ENCODE peak calls at places on chromosomes 12 and 14, in seven cellular contexts. O, J, E, S, H, V and I are unnamed samples.
A peak's percentile ranks its signal among the peaks of the same experiment; 100 is the strongest.

GRCh38 chr12:4287325-4288290 is 14.0 kb downstream of the CCND2 start:
- DNase-seq in O (no peak), J (no peak), E (no peak), S (no peak), H (no peak), V (no peak), I (no peak)

GRCh38 chr12:98514984-98515367 is 414 bp upstream of the TMPO start:
- DNase-seq in O (no peak), J (no peak), E (no peak), S (peak; percentile 51), H (no peak), V (no peak), I (no peak)

GRCh38 chr14:60090864-60091519 is 731 bp upstream of the PCNX4 start:
- DNase-seq in O (no peak), J (peak; percentile 37), E (no peak), S (peak; percentile 50), H (no peak), V (peak; percentile 56), I (no peak)

GRCh38 chr12:25272937-25273526 is 22.3 kb upstream of the KRAS start:
- DNase-seq in O (no peak), J (no peak), E (no peak), S (peak; percentile 6), H (no peak), V (no peak), I (no peak)

GRCh38 chr12:29301114-29301513 is 79.9 kb downstream of the ERGIC2 start:
- DNase-seq in O (no peak), J (no peak), E (no peak), S (no peak), H (no peak), V (no peak), I (no peak)

GRCh38 chr12:11884661-11885060 is 186.1 kb upstream of the BCL2L14 start:
- DNase-seq in O (peak; percentile 33), J (no peak), E (no peak), S (no peak), H (no peak), V (no peak), I (no peak)

GRCh38 chr12:88371416-88372183 is 208.7 kb downstream of the KITLG start:
- DNase-seq in O (no peak), J (no peak), E (no peak), S (no peak), H (no peak), V (no peak), I (no peak)

GRCh38 chr12:2677142-2677880 is 117.5 kb upstream of the FKBP4 start:
- DNase-seq in O (no peak), J (no peak), E (no peak), S (no peak), H (peak; percentile 36), V (no peak), I (no peak)

GRCh38 chr12:109255377-109255776 is 53.7 kb downstream of the FOXN4 start:
- DNase-seq in O (peak; percentile 24), J (no peak), E (no peak), S (no peak), H (no peak), V (no peak), I (peak; percentile 25)

GRCh38 chr12:47900480-47901129 is 4.2 kb downstream of the VDR start:
- DNase-seq in O (peak; percentile 86), J (peak; percentile 29), E (no peak), S (no peak), H (no peak), V (no peak), I (no peak)

GRCh38 chr14:57085801-57086200 is 182.9 kb downstream of the EXOC5 start:
- DNase-seq in O (no peak), J (no peak), E (no peak), S (peak; percentile 9), H (no peak), V (no peak), I (no peak)

GRCh38 chr12:102652645-102653313 is 172.4 kb upstream of the IGF1 start:
- DNase-seq in O (no peak), J (no peak), E (no peak), S (no peak), H (no peak), V (no peak), I (no peak)

GRCh38 chr14:103503296-103503695 is 19.3 kb downstream of the CKB start:
- DNase-seq in O (no peak), J (no peak), E (no peak), S (no peak), H (no peak), V (no peak), I (no peak)

GRCh38 chr14:98900236-98900635 is 371.8 kb downstream of the BCL11B start:
- DNase-seq in O (no peak), J (no peak), E (no peak), S (no peak), H (no peak), V (no peak), I (no peak)

GRCh38 chr12:89253483-89253882 is 98.8 kb downstream of the DUSP6 start:
- DNase-seq in O (no peak), J (no peak), E (no peak), S (no peak), H (no peak), V (no peak), I (no peak)

GRCh38 chr14:38366374-38366773 is 110.5 kb upstream of the CLEC14A start:
- DNase-seq in O (no peak), J (no peak), E (no peak), S (no peak), H (no peak), V (no peak), I (no peak)

GRCh38 chr14:89504602-89505320 is 87.7 kb upstream of the FOXN3 start:
- DNase-seq in O (no peak), J (no peak), E (peak; percentile 33), S (no peak), H (peak; percentile 33), V (no peak), I (no peak)

DNA sequence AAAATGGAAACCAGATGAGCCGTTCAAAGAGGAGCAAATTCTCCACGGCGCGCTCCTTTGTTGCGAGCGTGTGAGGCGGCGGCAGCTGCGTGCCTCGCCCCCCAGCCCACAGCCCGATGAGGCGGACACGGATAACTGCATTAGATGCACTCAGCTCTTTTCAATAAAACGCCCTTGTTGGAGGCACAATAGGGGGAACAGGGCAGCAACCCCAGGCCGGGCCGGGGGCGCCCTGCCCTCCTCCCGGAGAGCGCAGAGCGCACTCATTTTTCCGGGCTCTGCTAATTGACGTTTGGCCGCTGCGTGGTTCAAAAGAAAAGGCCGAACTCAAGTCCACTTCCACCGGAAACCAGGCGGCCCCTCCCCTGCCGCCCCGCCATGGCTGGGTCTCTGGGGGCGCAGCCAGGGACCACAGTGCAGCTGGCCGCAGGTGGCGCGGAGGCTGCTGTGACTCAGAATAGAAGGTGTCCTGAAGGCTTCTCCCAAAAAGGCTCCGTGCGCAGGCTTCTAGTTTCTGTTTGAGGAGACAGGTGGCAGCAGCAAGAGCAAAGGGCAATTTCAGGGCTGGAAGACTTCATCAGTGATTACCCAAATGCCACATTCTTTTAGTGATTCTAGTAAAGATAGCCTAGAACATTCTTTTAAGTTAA is 29.0 kb upstream of the SMOC1 start:
- DNase-seq in O (peak; percentile 86), J (no peak), E (no peak), S (no peak), H (peak; percentile 43), V (no peak), I (no peak)
- H3K4me3 ChIP-seq in O (peak overlapping the region; percentile 60), J (no peak overlapping the region), E (no peak overlapping the region), S (no peak overlapping the region), H (no peak overlapping the region), V (no peak overlapping the region), I (no peak overlapping the region)

DNA sequence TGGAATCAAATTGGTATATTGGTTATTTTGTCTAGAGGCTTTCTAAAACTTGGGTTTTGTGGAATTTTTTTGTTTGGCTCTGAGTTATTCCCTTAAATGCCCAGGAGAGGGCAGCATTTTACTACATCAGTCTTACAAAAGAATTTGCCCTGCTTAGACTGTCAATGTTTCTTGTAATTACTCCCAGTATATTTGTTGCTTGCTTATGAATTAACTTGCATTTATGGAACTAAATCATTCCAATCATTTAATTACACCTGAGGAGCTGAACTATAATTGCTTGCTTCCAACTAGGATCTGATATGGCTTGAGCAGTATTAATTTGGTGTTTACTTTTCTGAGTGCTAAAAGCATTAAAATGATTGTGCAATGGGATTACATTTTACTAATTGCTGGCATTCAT is 48.7 kb downstream of the MIPOL1 start:
- DNase-seq in O (peak; percentile 86), J (peak; percentile 39), E (no peak), S (peak; percentile 1), H (no peak), V (peak; percentile 21), I (no peak)
- TF ChIP-seq YY1 in O (no peak), J (no peak), E (no peak), S (no peak), H (no peak), V (no peak), I (no peak)

GRCh38 chr12:114666746-114667668 is 17.0 kb downstream of the TBX3 start:
- DNase-seq in O (peak; percentile 23), J (no peak), E (no peak), S (no peak), H (peak; percentile 72), V (no peak), I (no peak)

GRCh38 chr12:114668151-114668891 is 15.7 kb downstream of the TBX3 start:
- DNase-seq in O (peak; percentile 93), J (peak; percentile 61), E (no peak), S (peak; percentile 92), H (peak; percentile 82), V (peak; percentile 48), I (no peak)

GRCh38 chr12:114668905-114669304 is 15.1 kb downstream of the TBX3 start:
- DNase-seq in O (peak; percentile 45), J (no peak), E (no peak), S (peak; percentile 86), H (no peak), V (no peak), I (no peak)

GRCh38 chr12:114669501-114670256 is 14.3 kb downstream of the TBX3 start:
- DNase-seq in O (peak; percentile 42), J (no peak), E (no peak), S (peak; percentile 62), H (peak; percentile 59), V (no peak), I (no peak)

GRCh38 chr12:114667669-114668150 is 16.3 kb downstream of the TBX3 start:
- DNase-seq in O (no peak), J (no peak), E (no peak), S (no peak), H (no peak), V (no peak), I (no peak)
- H3K4me3 ChIP-seq in O (peak overlapping the region; percentile 64), J (peak overlapping the region; percentile 54), E (no peak overlapping the region), S (peak overlapping the region; percentile 77), H (peak overlapping the region; percentile 31), V (no peak overlapping the region), I (peak overlapping the region; percentile 36)

DNA sequence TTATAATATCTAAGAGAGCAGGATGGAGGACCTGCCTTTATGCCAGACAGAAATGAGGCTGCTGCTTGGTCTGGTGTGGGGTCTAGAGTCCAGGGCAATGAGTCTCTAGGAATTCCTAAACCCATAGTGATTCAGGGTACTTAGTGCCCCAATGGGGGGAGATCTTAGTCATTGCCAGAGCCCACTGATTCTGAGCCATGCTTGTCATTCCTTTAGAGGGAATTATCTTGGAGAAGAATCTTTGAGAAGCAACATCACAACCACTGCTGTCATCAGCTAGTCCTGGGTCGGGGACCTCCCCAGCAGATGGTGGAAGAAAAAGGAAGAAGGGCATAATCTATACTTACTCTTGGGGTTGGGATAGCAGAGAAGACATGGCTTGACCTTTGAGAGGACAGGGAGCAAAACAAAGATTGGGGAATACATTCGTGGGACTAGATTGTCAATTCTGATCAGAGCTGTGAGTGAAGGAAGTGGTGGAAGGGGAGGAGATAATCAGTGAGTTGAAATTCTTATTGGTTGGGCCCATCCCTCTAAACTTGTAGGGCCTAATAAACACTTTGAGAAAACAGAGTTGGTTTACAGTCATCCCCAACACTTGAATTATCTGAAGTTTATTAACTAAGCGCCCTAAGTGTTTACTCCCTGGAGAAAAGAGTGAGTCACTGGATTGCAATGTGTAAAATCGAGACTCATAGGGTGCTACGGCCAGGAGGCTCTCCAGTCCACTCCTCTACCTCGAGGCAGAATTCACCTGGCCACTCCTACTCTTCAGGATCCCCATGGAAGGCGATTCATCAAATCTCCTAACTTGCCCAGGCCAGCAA is 3.0 kb upstream of the KRT3 start:
- DNase-seq in O (no peak), J (peak; percentile 31), E (no peak), S (no peak), H (no peak), V (no peak), I (no peak)
- TF ChIP-seq YY1 in O (no peak), J (no peak), E (no peak), S (no peak), H (no peak), V (no peak), I (no peak)